ENCODE peak calls at places on chromosomes 7 and 10, in eight cellular contexts. B is right lobe of liver, H is sigmoid colon, E is A549, W is gastrocnemius medialis, J is lower leg skin, G is NB4, M is K562. L is an unnamed sample.

GRCh38 chr10:122294006-122294405 is 22.9 kb downstream of the BTBD16 start:
- DNase-seq in G (no peak), J (peak; percentile 86), H (no peak), B (no peak), M (no peak), E (no peak), W (no peak), L (no peak)

GRCh38 chr7:31687024-31687423 is at the start of gene PPP1R17:
- DNase-seq in W (no peak), B (no peak), M (no peak), E (no peak), J (no peak), H (no peak), G (no peak), L (no peak)

GRCh38 chr7:130998993-130999602 is 265.1 kb upstream of the KLF14 start:
- DNase-seq in W (no peak), B (no peak), H (no peak), M (no peak), G (no peak), E (no peak), J (no peak), L (no peak)

GRCh38 chr10:34092891-34093290 is 722.2 kb downstream of the PARD3 start:
- DNase-seq in J (no peak), B (no peak), E (no peak), H (no peak), W (no peak), M (no peak), G (no peak), L (no peak)

GRCh38 chr7:124764847-124765400 is 668 bp downstream of the GPR37 start:
- DNase-seq in E (peak; percentile 36), W (no peak), J (no peak), G (no peak), B (peak; percentile 46), H (no peak), M (no peak), L (peak; percentile 22)

GRCh38 chr7:112400141-112400540 is 50.1 kb upstream of the IFRD1 start:
- DNase-seq in E (no peak), H (no peak), J (no peak), G (no peak), M (no peak), B (no peak), W (no peak), L (no peak)

GRCh38 chr10:109881481-109881880 is 41.8 kb downstream of the XPNPEP1 start:
- DNase-seq in J (no peak), W (no peak), G (no peak), M (no peak), B (no peak), H (no peak), E (no peak), L (no peak)

GRCh38 chr7:45082031-45082830 is 6.5 kb downstream of the NACAD start:
- DNase-seq in J (no peak), E (no peak), H (peak; percentile 62), B (no peak), W (no peak), G (peak; percentile 70), M (no peak), L (no peak)

GRCh38 chr7:106658504-106659368 is 2.2 kb downstream of the CCDC71L start:
- DNase-seq in G (no peak), B (no peak), M (no peak), E (no peak), W (no peak), H (no peak), J (no peak), L (no peak)

GRCh38 chr7:106664343-106664742 is 3.4 kb upstream of the CCDC71L start:
- DNase-seq in H (no peak), B (no peak), W (no peak), E (no peak), M (no peak), G (no peak), J (no peak), L (no peak)

GRCh38 chr7:106659963-106660861 is 746 bp downstream of the CCDC71L start:
- DNase-seq in J (peak; percentile 54), G (peak; percentile 93), W (peak; percentile 23), H (peak; percentile 86), M (peak; percentile 90), E (peak; percentile 92), B (peak; percentile 85), L (peak; percentile 77)

GRCh38 chr7:106659369-106659962 is 1.5 kb downstream of the CCDC71L start:
- DNase-seq in W (no peak), H (no peak), B (no peak), J (no peak), M (no peak), G (no peak), E (no peak), L (no peak)

DNA sequence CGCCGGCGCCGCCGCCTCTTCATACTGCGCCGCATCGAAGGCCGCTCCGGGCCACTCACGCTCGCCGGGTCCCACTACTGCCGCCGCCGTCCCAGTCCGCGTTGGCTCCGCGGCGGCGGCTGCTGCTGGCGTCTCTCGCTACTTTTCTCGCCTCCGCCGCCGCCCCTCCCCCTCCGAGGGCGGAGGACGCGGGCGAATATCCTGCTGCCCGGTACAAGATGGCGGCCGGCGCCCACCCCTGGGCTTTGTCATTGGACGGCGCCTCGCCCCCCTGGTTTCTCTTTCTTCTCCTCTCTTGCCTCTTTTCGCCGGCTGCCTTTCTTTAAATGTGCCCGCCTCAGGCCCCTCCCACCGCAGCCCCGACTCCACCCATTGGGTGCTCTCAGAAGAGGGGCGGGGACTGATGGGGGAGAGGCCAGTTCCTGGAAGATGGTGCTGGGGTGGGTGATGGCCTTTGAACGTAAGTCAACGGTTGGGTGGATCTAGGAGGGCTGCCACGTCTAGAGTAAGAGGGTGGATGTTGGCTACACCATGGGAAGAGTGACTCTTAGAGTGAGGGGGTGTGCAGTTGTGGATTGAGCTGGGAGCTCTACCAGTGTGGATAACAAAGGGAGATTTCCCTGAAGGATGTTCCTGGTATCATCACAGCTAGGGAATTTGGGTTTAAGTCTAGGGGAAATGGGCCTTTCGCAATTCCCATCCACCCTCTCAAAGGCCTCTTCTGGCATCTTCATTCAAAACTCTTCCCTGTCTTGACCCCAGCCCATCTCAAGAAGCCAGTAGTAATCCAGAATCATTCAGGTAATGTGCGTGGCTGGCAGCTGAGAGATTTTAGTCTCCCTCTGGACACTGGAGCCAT is at the start of gene CCDC71L:
- DNase-seq in H (peak; percentile 98), E (peak; percentile 89), G (peak; percentile 94), B (peak; percentile 96), J (peak; percentile 93), W (peak; percentile 85), M (peak; percentile 99), L (peak; percentile 86)
- TF ChIP-seq POLR2A in H (peak; percentile 41), E (peak; percentile 46), G (peak; percentile 34), B (peak; percentile 88), J (no peak), W (peak; percentile 71), M (peak; percentile 87), L (peak; percentile 69)

DNA sequence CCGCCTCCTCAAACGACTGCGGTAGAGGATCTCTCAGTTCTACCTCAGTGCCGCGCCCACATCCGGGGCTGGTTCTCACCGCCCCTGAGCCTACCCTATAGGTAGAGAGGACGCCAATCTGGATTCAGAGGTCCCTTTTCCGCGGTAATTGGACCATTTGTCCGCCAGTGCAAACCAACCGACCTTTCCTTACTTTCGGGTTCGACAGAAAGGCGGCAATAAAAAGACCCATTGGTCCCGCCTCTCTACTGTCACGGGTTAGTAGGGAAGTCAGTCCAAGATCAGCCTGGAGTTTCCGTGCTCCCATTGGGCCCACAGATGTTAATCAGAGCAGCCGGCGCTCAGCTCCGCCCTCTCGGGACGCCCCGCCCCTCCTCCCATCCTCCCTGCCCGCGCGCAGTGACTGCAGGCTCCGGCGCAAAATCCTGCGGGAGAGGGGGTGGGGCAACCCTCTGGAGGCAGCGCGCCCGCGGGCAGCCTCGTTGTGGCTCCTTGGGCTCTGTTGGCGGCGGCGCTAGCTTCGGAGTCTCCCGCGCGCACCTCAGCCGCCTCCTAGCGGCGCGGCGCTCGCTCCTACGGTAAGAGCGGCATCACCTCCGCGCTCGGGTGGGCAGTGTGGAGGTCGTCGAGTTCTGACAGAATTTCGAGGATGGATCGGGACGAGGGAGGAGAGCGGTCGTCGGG is at the start of the genes PHTF2 and TMEM60:
- DNase-seq in W (peak; percentile 99), H (peak; percentile 99), J (peak; percentile 99), E (peak; percentile 97), G (peak; percentile 100), B (peak; percentile 99), M (peak; percentile 96), L (peak; percentile 62)
- TF ChIP-seq POLR2A in W (peak; percentile 93), H (no peak), J (no peak), E (peak; percentile 34), G (peak; percentile 31), B (peak; percentile 83), M (peak; percentile 76), L (peak; percentile 93)

GRCh38 chr10:132960651-132961419 is 18.5 kb upstream of the CFAP46 start:
- DNase-seq in J (no peak), M (no peak), G (no peak), E (no peak), B (peak; percentile 17), H (peak; percentile 63), W (no peak), L (no peak)

GRCh38 chr10:132961420-132961803 is 19.0 kb upstream of the CFAP46 start:
- DNase-seq in M (no peak), W (no peak), H (peak; percentile 56), G (no peak), E (no peak), B (peak; percentile 11), J (no peak), L (no peak)

GRCh38 chr10:132962623-132963429 is 20.5 kb upstream of the CFAP46 start:
- DNase-seq in M (no peak), H (no peak), W (no peak), J (no peak), B (no peak), G (no peak), E (no peak), L (no peak)

GRCh38 chr10:132963430-132963960 is 21.1 kb upstream of the CFAP46 start:
- DNase-seq in E (no peak), B (no peak), G (no peak), J (no peak), M (no peak), H (peak; percentile 57), W (no peak), L (no peak)

DNA sequence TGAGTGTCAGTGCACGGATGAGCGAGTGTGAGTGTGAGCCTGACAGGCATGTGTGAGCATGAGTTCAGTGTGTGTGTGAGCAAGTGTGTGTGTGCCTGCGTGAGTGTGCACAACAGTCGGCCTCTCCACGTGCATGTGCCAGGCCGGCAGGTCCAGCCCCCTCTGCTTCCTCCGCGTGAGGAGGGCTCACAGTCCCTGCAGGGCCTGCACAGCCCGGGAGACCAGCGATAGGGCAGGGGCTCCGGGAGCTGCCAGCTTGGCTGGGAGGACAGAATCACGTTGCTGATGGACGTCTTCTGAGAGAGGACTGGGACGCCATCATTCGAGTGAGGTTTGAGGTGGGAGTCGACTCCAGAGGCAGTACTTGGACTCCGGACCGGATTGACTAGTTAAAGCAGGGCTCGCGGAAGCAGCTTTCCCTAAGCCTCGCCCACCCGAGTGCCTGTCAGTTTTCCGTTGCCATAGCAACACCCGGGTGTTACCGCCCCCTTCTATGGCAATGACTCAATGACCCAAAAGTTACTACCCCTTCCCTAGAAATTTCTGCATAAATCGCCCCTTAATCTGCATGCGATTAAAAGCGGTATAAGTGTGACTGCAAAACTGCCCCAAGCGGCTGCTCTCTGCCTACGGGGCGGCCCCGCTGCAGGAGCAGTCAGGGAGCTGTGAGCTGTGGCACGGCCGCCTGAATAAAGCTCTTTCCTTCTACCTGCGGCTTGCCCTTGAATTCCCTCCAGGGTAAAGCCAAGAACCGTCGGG is 19.7 kb upstream of the CFAP46 start:
- DNase-seq in E (peak; percentile 31), G (no peak), W (no peak), J (peak; percentile 55), H (peak; percentile 75), M (peak; percentile 14), B (peak; percentile 65), L (no peak)
- TF ChIP-seq POLR2A in E (no peak), G (no peak), W (no peak), J (no peak), H (no peak), M (no peak), B (no peak), L (no peak)

DNA sequence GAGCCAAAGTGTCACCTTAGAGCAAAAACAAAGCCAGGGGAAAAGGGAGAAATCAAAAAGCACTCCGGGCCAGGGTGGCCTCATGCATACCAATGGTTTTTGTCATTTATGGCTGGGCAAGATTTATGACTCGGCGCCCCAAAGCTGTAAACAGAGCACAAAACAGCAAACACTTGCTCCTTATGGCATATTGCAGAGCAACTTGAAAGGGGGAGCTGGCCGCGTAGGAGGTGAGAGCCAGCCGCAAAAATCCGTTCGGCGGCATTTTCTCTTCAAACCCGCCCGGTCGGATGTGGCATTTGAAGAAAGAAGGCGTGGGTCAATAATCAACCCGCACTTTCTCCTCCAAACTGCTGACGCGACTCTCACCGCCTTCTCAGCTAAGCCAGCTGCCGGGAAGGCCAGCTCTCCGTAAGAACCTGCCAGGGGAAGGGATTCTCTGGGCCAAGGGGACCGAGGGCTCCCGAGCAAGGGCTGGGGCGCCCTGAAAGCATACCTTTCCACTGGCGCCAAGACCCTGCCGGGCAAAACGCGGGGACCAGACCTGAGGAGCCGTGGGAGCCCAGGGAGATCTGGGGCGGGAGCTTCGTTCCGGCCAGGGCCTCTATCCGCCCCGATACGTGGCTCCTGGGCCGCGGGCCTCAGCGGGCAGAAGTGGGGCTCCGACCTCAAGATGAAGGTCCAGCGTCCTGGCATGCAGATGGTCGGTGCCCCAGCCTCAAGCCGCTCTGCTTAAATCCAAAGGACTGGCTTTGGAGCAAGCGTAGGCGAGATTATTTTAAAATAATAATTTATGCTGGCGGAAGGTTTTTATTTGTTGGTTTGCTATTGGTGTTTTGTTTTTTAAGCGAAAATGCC is 12.9 kb upstream of the HOXA2 start:
- DNase-seq in E (peak; percentile 71), H (peak; percentile 75), W (no peak), M (no peak), J (no peak), G (no peak), B (no peak), L (no peak)
- TF ChIP-seq POLR2A in E (peak; percentile 42), H (no peak), W (no peak), M (no peak), J (no peak), G (no peak), B (no peak), L (no peak)